ENCODE peak calls at places on chromosomes 6 and 20, in seven cellular contexts. One of them, this sample, is unnamed.

GRCh38 chr20:62832212-62832922 is 15.5 kb downstream of the COL9A3 start:
- DNase-seq in transverse colon: peak; percentile 82
- DNase-seq in GM12878: peak; percentile 57
- DNase-seq in SK-N-SH: peak; percentile 21
- DNase-seq in stomach: peak; percentile 81
- DNase-seq in HepG2: no peak
- DNase-seq in H1: no peak
- DNase-seq in this sample: peak; percentile 74

GRCh38 chr6:81340946-81341345 is 411.5 kb downstream of the TENT5A start:
- DNase-seq in SK-N-SH: no peak
- DNase-seq in stomach: no peak
- DNase-seq in transverse colon: no peak
- DNase-seq in HepG2: no peak
- DNase-seq in H1: no peak
- DNase-seq in GM12878: no peak
- DNase-seq in this sample: no peak

GRCh38 chr20:53655909-53656652 is 62.4 kb upstream of the ZNF217 start:
- DNase-seq in stomach: no peak
- DNase-seq in H1: no peak
- DNase-seq in GM12878: no peak
- DNase-seq in transverse colon: no peak
- DNase-seq in SK-N-SH: no peak
- DNase-seq in HepG2: no peak
- DNase-seq in this sample: no peak

GRCh38 chr6:3119040-3119723 is 671 bp downstream of the BPHL start:
- DNase-seq in stomach: no peak
- DNase-seq in SK-N-SH: no peak
- DNase-seq in HepG2: peak; percentile 84
- DNase-seq in H1: no peak
- DNase-seq in GM12878: no peak
- DNase-seq in transverse colon: no peak
- DNase-seq in this sample: no peak

GRCh38 chr20:35042268-35042667 is 50.3 kb downstream of the TRPC4AP start:
- DNase-seq in transverse colon: no peak
- DNase-seq in stomach: no peak
- DNase-seq in HepG2: no peak
- DNase-seq in GM12878: no peak
- DNase-seq in H1: no peak
- DNase-seq in SK-N-SH: no peak
- DNase-seq in this sample: no peak

GRCh38 chr6:158903801-158904200 is 84.6 kb upstream of the EZR start:
- DNase-seq in HepG2: no peak
- DNase-seq in stomach: no peak
- DNase-seq in GM12878: no peak
- DNase-seq in transverse colon: no peak
- DNase-seq in H1: no peak
- DNase-seq in SK-N-SH: no peak
- DNase-seq in this sample: no peak

GRCh38 chr20:6768228-6769185 is 1.0 kb downstream of the BMP2 start:
- DNase-seq in H1: peak; percentile 65
- DNase-seq in GM12878: no peak
- DNase-seq in transverse colon: peak; percentile 27
- DNase-seq in HepG2: no peak
- DNase-seq in stomach: peak; percentile 32
- DNase-seq in SK-N-SH: peak; percentile 44
- DNase-seq in this sample: peak; percentile 70

GRCh38 chr6:149203509-149203908 is 114.0 kb upstream of the TAB2 start:
- DNase-seq in transverse colon: no peak
- DNase-seq in GM12878: no peak
- DNase-seq in SK-N-SH: no peak
- DNase-seq in stomach: no peak
- DNase-seq in H1: no peak
- DNase-seq in HepG2: no peak
- DNase-seq in this sample: no peak

GRCh38 chr20:35011589-35012226 is 56.0 kb downstream of the MYH7B start:
- DNase-seq in H1: no peak
- DNase-seq in SK-N-SH: no peak
- DNase-seq in stomach: no peak
- DNase-seq in GM12878: no peak
- DNase-seq in HepG2: no peak
- DNase-seq in transverse colon: no peak
- DNase-seq in this sample: no peak

GRCh38 chr20:52201395-52201794 is 9.8 kb upstream of the ZFP64 start:
- DNase-seq in HepG2: no peak
- DNase-seq in stomach: no peak
- DNase-seq in H1: no peak
- DNase-seq in GM12878: no peak
- DNase-seq in SK-N-SH: no peak
- DNase-seq in transverse colon: no peak
- DNase-seq in this sample: no peak

GRCh38 chr6:168525926-168526630 is 85.1 kb downstream of the SMOC2 start:
- DNase-seq in stomach: no peak
- DNase-seq in transverse colon: no peak
- DNase-seq in SK-N-SH: no peak
- DNase-seq in GM12878: no peak
- DNase-seq in H1: no peak
- DNase-seq in HepG2: no peak
- DNase-seq in this sample: no peak

DNA sequence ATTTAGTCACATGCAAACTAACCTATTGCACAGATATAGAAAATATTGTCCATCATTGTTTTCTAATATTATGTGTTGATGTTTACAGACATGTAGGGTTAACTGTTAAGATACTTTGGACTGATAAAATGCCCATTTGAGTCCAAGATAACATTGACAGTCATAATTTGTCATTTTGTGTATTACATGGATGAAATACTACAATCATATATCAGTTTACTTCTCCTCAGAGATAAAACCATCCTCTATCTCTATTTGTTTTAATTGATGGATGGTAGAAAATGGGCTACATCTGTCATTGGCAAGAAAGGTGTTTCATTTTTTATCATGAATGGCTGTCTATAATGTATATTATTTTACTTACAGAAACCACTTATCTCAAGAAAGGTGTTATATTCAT is 6.2 kb downstream of the EPHA7 start:
- DNase-seq in SK-N-SH: no peak
- DNase-seq in stomach: no peak
- DNase-seq in HepG2: no peak
- DNase-seq in H1: no peak
- DNase-seq in transverse colon: no peak
- DNase-seq in GM12878: no peak
- DNase-seq in this sample: no peak
- H3K27me3 ChIP-seq in SK-N-SH: peaks cover 21% of the 10 kb centered on the region
- H3K27me3 ChIP-seq in stomach: no peaks in the 10 kb centered on the region
- H3K27me3 ChIP-seq in HepG2: peaks cover 5% of the 10 kb centered on the region
- H3K27me3 ChIP-seq in H1: peaks cover 16% of the 10 kb centered on the region
- H3K27me3 ChIP-seq in transverse colon: peaks cover 45% of the 10 kb centered on the region
- H3K27me3 ChIP-seq in GM12878: peaks cover 7% of the 10 kb centered on the region
- H3K27me3 ChIP-seq in this sample: peaks cover 8% of the 10 kb centered on the region

GRCh38 chr6:24936641-24937317 is 1.0 kb upstream of the RIPOR2 start:
- DNase-seq in HepG2: no peak
- DNase-seq in SK-N-SH: no peak
- DNase-seq in GM12878: peak; percentile 96
- DNase-seq in transverse colon: no peak
- DNase-seq in stomach: no peak
- DNase-seq in H1: no peak
- DNase-seq in this sample: no peak
- TF ChIP-seq POLR2AphosphoS5 in HepG2: no peak
- TF ChIP-seq POLR2AphosphoS5 in SK-N-SH: no peak
- TF ChIP-seq POLR2AphosphoS5 in GM12878: peak; percentile 73
- TF ChIP-seq POLR2AphosphoS5 in transverse colon: no peak
- TF ChIP-seq POLR2AphosphoS5 in stomach: no peak
- TF ChIP-seq POLR2AphosphoS5 in H1: no peak
- TF ChIP-seq POLR2AphosphoS5 in this sample: no peak

GRCh38 chr20:61435823-61436220 is 183.8 kb downstream of the CDH4 start:
- DNase-seq in SK-N-SH: no peak
- DNase-seq in stomach: no peak
- DNase-seq in GM12878: no peak
- DNase-seq in H1: no peak
- DNase-seq in HepG2: no peak
- DNase-seq in transverse colon: no peak
- DNase-seq in this sample: no peak

GRCh38 chr20:61436268-61436667 is 184.2 kb downstream of the CDH4 start:
- DNase-seq in GM12878: no peak
- DNase-seq in stomach: no peak
- DNase-seq in H1: no peak
- DNase-seq in transverse colon: no peak
- DNase-seq in SK-N-SH: no peak
- DNase-seq in HepG2: no peak
- DNase-seq in this sample: no peak

GRCh38 chr20:61435184-61435822 is 183.2 kb downstream of the CDH4 start:
- DNase-seq in transverse colon: no peak
- DNase-seq in stomach: no peak
- DNase-seq in HepG2: no peak
- DNase-seq in H1: no peak
- DNase-seq in SK-N-SH: no peak
- DNase-seq in GM12878: no peak
- DNase-seq in this sample: no peak

GRCh38 chr20:61437280-61438206 is 185.5 kb downstream of the CDH4 start:
- DNase-seq in stomach: no peak
- DNase-seq in HepG2: no peak
- DNase-seq in H1: no peak
- DNase-seq in SK-N-SH: no peak
- DNase-seq in transverse colon: no peak
- DNase-seq in GM12878: no peak
- DNase-seq in this sample: no peak

DNA sequence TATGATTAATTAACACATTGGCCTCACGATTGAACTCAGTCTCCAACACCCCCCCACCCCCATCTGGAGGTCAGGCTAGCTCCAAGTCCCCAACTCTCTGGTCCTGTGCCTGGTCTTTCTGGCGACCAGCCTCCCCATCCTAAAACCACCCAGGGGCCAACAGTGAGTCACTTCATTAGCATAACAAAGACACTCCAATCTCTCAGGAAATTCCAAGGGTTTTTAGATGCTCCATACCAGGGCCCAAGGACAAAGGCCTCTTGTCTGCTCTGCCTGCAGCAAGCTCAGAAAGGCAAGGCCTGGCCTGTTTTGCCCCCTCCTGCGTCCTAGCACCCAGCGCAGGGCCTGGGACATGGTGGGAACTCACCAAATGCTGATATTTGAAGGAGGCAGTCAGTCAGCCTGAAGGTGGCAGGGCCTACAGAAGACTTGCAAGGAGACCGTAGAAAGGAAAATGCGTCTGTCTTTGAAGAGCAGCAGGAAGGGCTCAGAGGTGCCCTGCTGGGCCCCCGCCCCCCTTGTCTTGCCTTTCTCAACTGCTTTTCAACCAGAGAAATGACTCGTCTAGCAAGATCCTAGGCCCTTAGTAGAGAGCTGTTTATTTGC is 184.7 kb downstream of the CDH4 start:
- DNase-seq in SK-N-SH: no peak
- DNase-seq in HepG2: no peak
- DNase-seq in stomach: no peak
- DNase-seq in GM12878: no peak
- DNase-seq in transverse colon: no peak
- DNase-seq in H1: peak; percentile 84
- DNase-seq in this sample: no peak
- TF ChIP-seq EP300 in SK-N-SH: no peak
- TF ChIP-seq EP300 in HepG2: no peak
- TF ChIP-seq EP300 in stomach: no peak
- TF ChIP-seq EP300 in GM12878: no peak
- TF ChIP-seq EP300 in transverse colon: no peak
- TF ChIP-seq EP300 in H1: no peak
- TF ChIP-seq EP300 in this sample: no peak

DNA sequence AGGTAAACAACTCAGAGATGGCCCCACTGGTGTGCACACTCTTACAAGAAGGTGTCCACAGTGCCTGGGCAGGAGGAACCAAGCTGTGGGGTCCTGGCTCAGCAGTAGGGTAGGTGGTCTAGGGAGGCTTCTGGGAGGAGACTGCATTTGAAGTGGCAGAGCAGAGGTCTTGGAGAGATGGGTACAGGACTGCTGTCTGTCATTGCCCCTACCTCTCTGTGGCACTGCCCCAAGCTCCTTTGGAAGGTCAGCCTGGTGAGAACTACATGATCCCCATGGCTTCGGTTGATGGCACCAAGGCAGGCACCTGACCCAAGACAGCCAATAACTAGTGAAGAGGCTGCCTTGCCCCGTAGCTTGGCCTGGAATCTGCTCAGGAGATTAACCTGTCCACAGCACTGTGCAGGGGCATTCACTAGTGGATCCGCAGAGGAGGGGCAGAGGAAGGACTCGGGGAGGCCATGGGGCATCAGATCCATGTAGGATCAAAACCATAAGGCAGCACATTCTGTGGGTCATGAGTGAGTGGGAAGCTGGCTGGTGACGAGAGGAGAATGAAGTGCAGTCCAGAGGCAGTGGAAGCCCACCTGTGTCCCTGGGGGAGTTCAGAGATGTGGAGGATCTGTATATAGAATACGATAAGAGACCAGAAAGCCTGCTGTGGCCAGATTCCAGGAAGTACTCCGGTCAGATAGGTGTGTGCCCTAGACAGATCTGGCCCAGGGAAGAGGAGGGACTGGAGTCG is 162.0 kb downstream of the GRM4 start:
- DNase-seq in transverse colon: no peak
- DNase-seq in SK-N-SH: peak; percentile 12
- DNase-seq in stomach: peak; percentile 23
- DNase-seq in HepG2: no peak
- DNase-seq in H1: peak; percentile 30
- DNase-seq in GM12878: no peak
- DNase-seq in this sample: no peak
- H3K27me3 ChIP-seq in transverse colon: no peaks in the 10 kb centered on the region
- H3K27me3 ChIP-seq in SK-N-SH: no peaks in the 10 kb centered on the region
- H3K27me3 ChIP-seq in stomach: no peaks in the 10 kb centered on the region
- H3K27me3 ChIP-seq in HepG2: peaks cover 81% of the 10 kb centered on the region
- H3K27me3 ChIP-seq in H1: no peaks in the 10 kb centered on the region
- H3K27me3 ChIP-seq in GM12878: no peaks in the 10 kb centered on the region
- H3K27me3 ChIP-seq in this sample: no peaks in the 10 kb centered on the region